ENCODE peak calls at places on chromosomes 1 and 21, in eight cellular contexts. I, X, M, R, Z, O, D and Y are unnamed samples.

GRCh38 chr1:100065969-100066227 is 66.8 kb downstream of the SASS6 start:
- DNase-seq in I (no peak), X (peak), M (no peak), R (no peak), Z (no peak), O (no peak), D (no peak), Y (no peak)

GRCh38 chr1:109075531-109076490 is at the start of gene TAF13:
- DNase-seq in I (peak), X (peak), M (peak), R (peak), Z (peak), O (peak), D (peak), Y (peak)

GRCh38 chr21:28473530-28474225 is 519.0 kb downstream of the LTN1 start:
- DNase-seq in I (no peak), X (no peak), M (no peak), R (no peak), Z (no peak), O (no peak), D (no peak), Y (no peak)

GRCh38 chr1:116311756-116312691 is 61.0 kb upstream of the ATP1A1 start:
- DNase-seq in I (peak), X (peak), M (peak), R (no peak), Z (no peak), O (no peak), D (no peak), Y (no peak)

GRCh38 chr1:53617382-53618217 is 121.4 kb downstream of the GLIS1 start:
- DNase-seq in I (no peak), X (no peak), M (peak), R (no peak), Z (no peak), O (no peak), D (no peak), Y (no peak)

GRCh38 chr1:100404816-100405215 is 52.5 kb downstream of the CDC14A start:
- DNase-seq in I (no peak), X (no peak), M (peak), R (no peak), Z (no peak), O (no peak), D (no peak), Y (no peak)

GRCh38 chr1:168360151-168360550 is 79.5 kb downstream of the TBX19 start:
- DNase-seq in I (no peak), X (no peak), M (no peak), R (no peak), Z (peak), O (no peak), D (peak), Y (peak)

GRCh38 chr1:29324771-29325351 is 88.5 kb downstream of the PTPRU start:
- DNase-seq in I (no peak), X (no peak), M (peak), R (no peak), Z (no peak), O (peak), D (no peak), Y (no peak)

GRCh38 chr1:180267761-180268555 is 37.9 kb downstream of the LHX4 start:
- DNase-seq in I (no peak), X (no peak), M (no peak), R (no peak), Z (no peak), O (no peak), D (no peak), Y (no peak)

GRCh38 chr1:165842363-165843129 is 15.1 kb downstream of the UCK2 start:
- DNase-seq in I (no peak), X (peak), M (peak), R (peak), Z (peak), O (peak), D (peak), Y (no peak)

GRCh38 chr1:183461350-183461749 is 10.9 kb upstream of the SMG7 start:
- DNase-seq in I (peak), X (no peak), M (peak), R (peak), Z (no peak), O (no peak), D (no peak), Y (no peak)

GRCh38 chr1:64745181-64745985 is 508 bp downstream of the RAVER2 start:
- DNase-seq in I (peak), X (peak), M (peak), R (peak), Z (peak), O (peak), D (peak), Y (peak)

GRCh38 chr1:89126602-89127001 is 688 bp upstream of the GBP2 start:
- DNase-seq in I (no peak), X (no peak), M (no peak), R (no peak), Z (no peak), O (no peak), D (peak), Y (no peak)

GRCh38 chr1:41286486-41286885 is 44.4 kb upstream of the SCMH1 start:
- DNase-seq in I (no peak), X (no peak), M (no peak), R (no peak), Z (no peak), O (no peak), D (no peak), Y (no peak)

GRCh38 chr1:54814571-54814970 is 13.4 kb upstream of the TTC22 start:
- DNase-seq in I (no peak), X (no peak), M (no peak), R (no peak), Z (no peak), O (no peak), D (no peak), Y (peak)